ENCODE peak calls at places on chromosomes 5 and 9, in four cellular contexts. One of them, this sample, is unnamed.

GRCh38 chr5:28483327-28484025 is 1445.1 kb upstream of the CDH9 start:
- DNase-seq in mammary epithelial cell: no peak
- DNase-seq in substantia nigra: no peak
- DNase-seq in SK-N-SH: no peak
- DNase-seq in this sample: no peak

GRCh38 chr5:119551819-119552218 is 77.5 kb upstream of the FAM170A start:
- DNase-seq in SK-N-SH: no peak
- DNase-seq in mammary epithelial cell: no peak
- DNase-seq in substantia nigra: no peak
- DNase-seq in this sample: no peak

GRCh38 chr5:10253390-10253789 is 3.3 kb downstream of the CCT5 start:
- DNase-seq in mammary epithelial cell: no peak
- DNase-seq in substantia nigra: no peak
- DNase-seq in SK-N-SH: no peak
- DNase-seq in this sample: no peak

GRCh38 chr9:134492721-134493470 is 148.7 kb upstream of the COL5A1 start:
- DNase-seq in mammary epithelial cell: no peak
- DNase-seq in SK-N-SH: no peak
- DNase-seq in substantia nigra: no peak
- DNase-seq in this sample: peak; percentile 4

GRCh38 chr5:5716665-5717064 is 294.2 kb downstream of the ICE1 start:
- DNase-seq in substantia nigra: no peak
- DNase-seq in SK-N-SH: no peak
- DNase-seq in mammary epithelial cell: no peak
- DNase-seq in this sample: no peak

GRCh38 chr9:135582966-135583685 is 21.6 kb downstream of the PAEP start:
- DNase-seq in mammary epithelial cell: no peak
- DNase-seq in substantia nigra: no peak
- DNase-seq in SK-N-SH: peak; percentile 65
- DNase-seq in this sample: no peak

GRCh38 chr5:94409440-94409839 is 209.0 kb downstream of the KIAA0825 start:
- DNase-seq in substantia nigra: no peak
- DNase-seq in mammary epithelial cell: no peak
- DNase-seq in SK-N-SH: no peak
- DNase-seq in this sample: no peak

GRCh38 chr9:91047993-91048607 is 246.5 kb downstream of the SYK start:
- DNase-seq in substantia nigra: no peak
- DNase-seq in SK-N-SH: no peak
- DNase-seq in mammary epithelial cell: peak; percentile 74
- DNase-seq in this sample: no peak

GRCh38 chr5:80763211-80763610 is 108.4 kb upstream of the DHFR start:
- DNase-seq in SK-N-SH: no peak
- DNase-seq in substantia nigra: no peak
- DNase-seq in mammary epithelial cell: peak; percentile 52
- DNase-seq in this sample: no peak

GRCh38 chr5:179960204-179960831 is 52.6 kb upstream of the TBC1D9B start:
- DNase-seq in substantia nigra: no peak
- DNase-seq in SK-N-SH: no peak
- DNase-seq in mammary epithelial cell: no peak
- DNase-seq in this sample: no peak

GRCh38 chr9:69357030-69357853 is 32.2 kb downstream of the ENTREP1 start:
- DNase-seq in mammary epithelial cell: no peak
- DNase-seq in SK-N-SH: no peak
- DNase-seq in substantia nigra: no peak
- DNase-seq in this sample: no peak

GRCh38 chr5:1746371-1747078 is 53.1 kb downstream of the MRPL36 start:
- DNase-seq in mammary epithelial cell: no peak
- DNase-seq in substantia nigra: no peak
- DNase-seq in SK-N-SH: no peak
- DNase-seq in this sample: no peak

GRCh38 chr9:98429613-98430012 is 174.2 kb upstream of the TBC1D2 start:
- DNase-seq in SK-N-SH: no peak
- DNase-seq in substantia nigra: no peak
- DNase-seq in mammary epithelial cell: no peak
- DNase-seq in this sample: no peak

GRCh38 chr9:98432134-98432533 is 176.7 kb upstream of the TBC1D2 start:
- DNase-seq in SK-N-SH: no peak
- DNase-seq in substantia nigra: no peak
- DNase-seq in mammary epithelial cell: no peak
- DNase-seq in this sample: no peak

GRCh38 chr9:98430535-98430934 is 175.1 kb upstream of the TBC1D2 start:
- DNase-seq in mammary epithelial cell: no peak
- DNase-seq in substantia nigra: peak; percentile 8
- DNase-seq in SK-N-SH: no peak
- DNase-seq in this sample: no peak

GRCh38 chr9:98428452-98428851 is 173.0 kb upstream of the TBC1D2 start:
- DNase-seq in mammary epithelial cell: no peak
- DNase-seq in substantia nigra: no peak
- DNase-seq in SK-N-SH: no peak
- DNase-seq in this sample: no peak

DNA sequence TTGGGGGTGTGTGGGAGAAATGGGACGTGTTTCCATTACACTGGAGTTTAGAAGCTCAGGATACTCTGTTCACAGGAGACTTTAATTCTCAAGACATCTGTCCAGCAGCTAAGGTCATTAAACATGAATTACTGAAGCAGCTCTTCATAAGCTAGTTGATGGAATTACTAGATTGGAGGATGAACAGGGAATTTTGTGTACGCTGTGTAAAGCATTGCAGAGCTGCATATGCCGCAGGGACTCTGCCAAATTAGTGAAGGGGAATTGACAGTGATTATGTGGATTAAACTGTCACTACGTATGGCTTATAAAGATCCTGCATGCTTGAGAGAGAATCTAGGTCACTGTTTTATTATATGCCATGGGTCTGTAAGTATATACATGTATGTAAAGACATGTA is 177.5 kb upstream of the TBC1D2 start:
- DNase-seq in mammary epithelial cell: no peak
- DNase-seq in SK-N-SH: no peak
- DNase-seq in substantia nigra: no peak
- DNase-seq in this sample: no peak
- H3K27ac ChIP-seq in mammary epithelial cell: no peak overlapping the region
- H3K27ac ChIP-seq in SK-N-SH: no peak overlapping the region
- H3K27ac ChIP-seq in substantia nigra: no peak overlapping the region
- H3K27ac ChIP-seq in this sample: no peak overlapping the region

GRCh38 chr9:89600831-89601230 is 4.0 kb upstream of the GADD45G start:
- DNase-seq in substantia nigra: no peak
- DNase-seq in mammary epithelial cell: no peak
- DNase-seq in SK-N-SH: no peak
- DNase-seq in this sample: no peak
- H3K27ac ChIP-seq in substantia nigra: no peak overlapping the region
- H3K27ac ChIP-seq in mammary epithelial cell: no peak overlapping the region
- H3K27ac ChIP-seq in SK-N-SH: no peak overlapping the region
- H3K27ac ChIP-seq in this sample: no peak overlapping the region

DNA sequence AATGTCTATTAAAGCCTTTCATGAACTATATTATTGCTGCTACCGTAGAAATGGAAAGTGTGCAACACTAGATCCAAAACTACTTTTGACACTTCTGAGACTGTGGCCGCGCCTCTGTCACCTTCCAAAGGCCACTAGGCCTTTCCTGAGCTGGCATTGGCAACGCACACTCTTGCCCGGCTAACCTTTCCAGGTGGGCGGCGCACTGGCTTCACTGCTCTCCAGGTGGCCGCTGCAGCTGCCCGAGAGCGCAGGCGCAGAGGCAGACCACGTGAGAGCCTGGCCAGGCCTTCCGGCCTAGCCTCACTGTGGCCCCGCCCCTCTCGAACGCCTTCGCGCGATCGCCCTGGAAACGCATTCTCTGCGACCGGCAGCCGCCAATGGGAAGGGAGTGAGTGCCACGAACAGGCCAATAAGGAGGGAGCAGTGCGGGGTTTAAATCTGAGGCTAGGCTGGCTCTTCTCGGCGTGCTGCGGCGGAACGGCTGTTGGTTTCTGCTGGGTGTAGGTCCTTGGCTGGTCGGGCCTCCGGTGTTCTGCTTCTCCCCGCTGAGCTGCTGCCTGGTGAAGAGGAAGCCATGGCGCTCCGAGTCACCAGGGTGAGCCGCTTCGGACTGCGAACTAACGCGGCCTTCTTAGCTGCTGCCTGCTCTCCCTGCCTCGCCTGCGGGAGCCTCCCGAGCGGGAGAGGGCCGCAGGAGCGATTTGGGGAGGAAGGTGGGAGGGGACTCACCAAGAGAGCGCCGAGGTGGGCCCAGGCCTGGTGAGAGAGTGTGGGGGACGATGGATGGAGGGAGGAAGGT is at the start of gene CCNB1:
- DNase-seq in mammary epithelial cell: peak; percentile 98
- DNase-seq in SK-N-SH: peak; percentile 98
- DNase-seq in substantia nigra: peak; percentile 96
- DNase-seq in this sample: peak; percentile 99
- H3K27ac ChIP-seq in mammary epithelial cell: peak within 1 kb of the TSS; percentile 81
- H3K27ac ChIP-seq in SK-N-SH: peak within 1 kb of the TSS; percentile 74
- H3K27ac ChIP-seq in substantia nigra: no peak within 1 kb of the TSS
- H3K27ac ChIP-seq in this sample: peak within 1 kb of the TSS; percentile 64

DNA sequence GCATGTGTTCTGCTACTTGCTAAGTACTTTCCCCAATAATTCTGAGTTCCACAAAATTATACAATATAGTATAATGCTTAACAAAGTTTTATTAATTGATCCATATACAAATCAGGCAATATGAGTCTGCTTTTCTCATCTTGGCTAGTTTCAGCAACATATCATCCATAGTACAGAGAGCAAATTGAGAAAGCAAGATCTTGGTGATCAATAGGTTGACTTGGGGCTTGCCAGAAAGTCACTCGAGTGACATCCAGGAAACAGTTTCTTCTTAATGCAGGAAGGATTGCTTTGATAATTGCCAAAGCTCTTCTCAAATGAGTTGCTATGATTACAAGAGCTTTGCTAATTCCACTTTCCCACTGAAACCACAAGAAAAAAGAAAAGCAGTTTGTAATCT is 533.6 kb upstream of the NMUR2 start:
- DNase-seq in SK-N-SH: no peak
- DNase-seq in substantia nigra: no peak
- DNase-seq in mammary epithelial cell: no peak
- DNase-seq in this sample: no peak
- H3K27ac ChIP-seq in SK-N-SH: no peak overlapping the region
- H3K27ac ChIP-seq in substantia nigra: no peak overlapping the region
- H3K27ac ChIP-seq in mammary epithelial cell: no peak overlapping the region
- H3K27ac ChIP-seq in this sample: no peak overlapping the region

GRCh38 chr9:105329729-105330082 is 85.3 kb downstream of the SLC44A1 start:
- DNase-seq in mammary epithelial cell: no peak
- DNase-seq in substantia nigra: no peak
- DNase-seq in SK-N-SH: no peak
- DNase-seq in this sample: no peak
- H3K27ac ChIP-seq in mammary epithelial cell: no peak overlapping the region
- H3K27ac ChIP-seq in substantia nigra: peak overlapping the region; percentile 71
- H3K27ac ChIP-seq in SK-N-SH: no peak overlapping the region
- H3K27ac ChIP-seq in this sample: no peak overlapping the region

GRCh38 chr5:107477492-107477891 is 193.2 kb downstream of the EFNA5 start:
- DNase-seq in SK-N-SH: no peak
- DNase-seq in substantia nigra: no peak
- DNase-seq in mammary epithelial cell: peak; percentile 32
- DNase-seq in this sample: no peak

GRCh38 chr5:107474724-107475489 is 195.8 kb downstream of the EFNA5 start:
- DNase-seq in mammary epithelial cell: peak; percentile 32
- DNase-seq in SK-N-SH: no peak
- DNase-seq in substantia nigra: no peak
- DNase-seq in this sample: no peak

GRCh38 chr5:107474361-107474723 is 196.4 kb downstream of the EFNA5 start:
- DNase-seq in substantia nigra: no peak
- DNase-seq in mammary epithelial cell: no peak
- DNase-seq in SK-N-SH: no peak
- DNase-seq in this sample: no peak

GRCh38 chr5:107478068-107478641 is 192.6 kb downstream of the EFNA5 start:
- DNase-seq in mammary epithelial cell: no peak
- DNase-seq in SK-N-SH: no peak
- DNase-seq in substantia nigra: no peak
- DNase-seq in this sample: no peak

GRCh38 chr5:107476783-107477182 is 194.0 kb downstream of the EFNA5 start:
- DNase-seq in substantia nigra: no peak
- DNase-seq in mammary epithelial cell: no peak
- DNase-seq in SK-N-SH: no peak
- DNase-seq in this sample: no peak
- H3K27ac ChIP-seq in substantia nigra: no peak overlapping the region
- H3K27ac ChIP-seq in mammary epithelial cell: peak overlapping the region; percentile 18
- H3K27ac ChIP-seq in SK-N-SH: no peak overlapping the region
- H3K27ac ChIP-seq in this sample: no peak overlapping the region

GRCh38 chr9:23309800-23310199 is 516.2 kb downstream of the ELAVL2 start:
- DNase-seq in substantia nigra: no peak
- DNase-seq in SK-N-SH: no peak
- DNase-seq in mammary epithelial cell: no peak
- DNase-seq in this sample: no peak

GRCh38 chr9:23319092-23319491 is 506.9 kb downstream of the ELAVL2 start:
- DNase-seq in SK-N-SH: no peak
- DNase-seq in mammary epithelial cell: no peak
- DNase-seq in substantia nigra: no peak
- DNase-seq in this sample: no peak

GRCh38 chr9:23314247-23314646 is 511.8 kb downstream of the ELAVL2 start:
- DNase-seq in mammary epithelial cell: no peak
- DNase-seq in SK-N-SH: no peak
- DNase-seq in substantia nigra: no peak
- DNase-seq in this sample: no peak
- H3K27ac ChIP-seq in mammary epithelial cell: no peak overlapping the region
- H3K27ac ChIP-seq in SK-N-SH: no peak overlapping the region
- H3K27ac ChIP-seq in substantia nigra: no peak overlapping the region
- H3K27ac ChIP-seq in this sample: no peak overlapping the region

GRCh38 chr5:111551569-111552275 is 39.4 kb upstream of the STARD4 start:
- DNase-seq in SK-N-SH: no peak
- DNase-seq in mammary epithelial cell: no peak
- DNase-seq in substantia nigra: no peak
- DNase-seq in this sample: no peak
- H3K27ac ChIP-seq in SK-N-SH: no peak overlapping the region
- H3K27ac ChIP-seq in mammary epithelial cell: peak overlapping the region; percentile 73
- H3K27ac ChIP-seq in substantia nigra: no peak overlapping the region
- H3K27ac ChIP-seq in this sample: no peak overlapping the region

GRCh38 chr5:42015254-42015653 is 90.2 kb downstream of the FBXO4 start:
- DNase-seq in SK-N-SH: no peak
- DNase-seq in substantia nigra: no peak
- DNase-seq in mammary epithelial cell: no peak
- DNase-seq in this sample: no peak

GRCh38 chr5:42015681-42016080 is 90.6 kb downstream of the FBXO4 start:
- DNase-seq in SK-N-SH: no peak
- DNase-seq in mammary epithelial cell: no peak
- DNase-seq in substantia nigra: no peak
- DNase-seq in this sample: no peak

DNA sequence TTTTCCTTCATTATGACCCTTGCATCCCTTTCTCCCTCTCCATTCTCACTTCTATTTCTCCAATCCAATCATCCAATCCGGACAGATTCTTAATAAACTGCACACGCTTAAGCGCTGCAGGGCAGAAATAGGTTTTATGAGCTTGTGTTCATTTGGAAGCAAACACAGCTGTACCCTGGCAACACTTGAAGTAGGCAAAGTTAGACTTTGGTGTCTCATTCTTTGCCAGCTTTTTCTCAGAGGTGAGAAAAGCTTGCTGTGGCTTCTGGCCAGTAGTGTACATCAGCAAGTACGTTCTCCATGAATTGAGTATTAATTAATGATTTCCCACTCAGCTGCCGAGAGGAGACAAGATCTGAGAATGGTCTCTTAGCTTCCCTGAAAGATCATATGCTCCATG is 88.5 kb downstream of the FBXO4 start:
- DNase-seq in mammary epithelial cell: no peak
- DNase-seq in SK-N-SH: no peak
- DNase-seq in substantia nigra: no peak
- DNase-seq in this sample: no peak
- H3K27ac ChIP-seq in mammary epithelial cell: no peak overlapping the region
- H3K27ac ChIP-seq in SK-N-SH: no peak overlapping the region
- H3K27ac ChIP-seq in substantia nigra: no peak overlapping the region
- H3K27ac ChIP-seq in this sample: no peak overlapping the region